ENCODE peak calls at places on chromosome 14, in nine cellular contexts. Y is OCI-LY7, N is kidney, E is GM23338, I is H9, J is fibroblast of lung, V is colonic mucosa, G is right lobe of liver, O is psoas muscle. F is an unnamed sample.

GRCh38 chr14:105860615-105861580 is 334.5 kb downstream of the TMEM121 start:
- DNase-seq in Y (peak; percentile 57), N (peak; percentile 60), E (no peak), I (no peak), J (no peak), V (no peak), G (no peak), O (no peak), F (peak; percentile 0)

GRCh38 chr14:92443741-92444140 is 69.8 kb upstream of the RIN3 start:
- DNase-seq in Y (no peak), N (no peak), E (no peak), I (no peak), J (no peak), V (no peak), G (no peak), O (no peak), F (no peak)

GRCh38 chr14:103031566-103031911 is 25.8 kb downstream of the CDC42BPB start:
- DNase-seq in Y (no peak), N (no peak), E (no peak), I (no peak), J (no peak), V (no peak), G (no peak), O (no peak), F (no peak)

GRCh38 chr14:102683399-102684275 is 91.2 kb downstream of the RCOR1 start:
- DNase-seq in Y (no peak), N (no peak), E (peak; percentile 65), I (peak; percentile 34), J (no peak), V (peak; percentile 64), G (peak; percentile 87), O (no peak), F (peak; percentile 13)

GRCh38 chr14:58414845-58415244 is 12.5 kb downstream of the TIMM9 start:
- DNase-seq in Y (no peak), N (no peak), E (peak; percentile 8), I (no peak), J (peak; percentile 1), V (no peak), G (no peak), O (no peak), F (no peak)

GRCh38 chr14:101451166-101451565 is 110.1 kb upstream of the DIO3 start:
- DNase-seq in Y (peak; percentile 70), N (no peak), E (no peak), I (no peak), J (no peak), V (no peak), G (peak; percentile 12), O (no peak), F (no peak)

GRCh38 chr14:100440207-100440631 is 117.1 kb downstream of the SLC25A47 start:
- DNase-seq in Y (peak; percentile 32), N (peak; percentile 81), E (peak; percentile 78), I (peak; percentile 75), J (peak; percentile 85), V (peak; percentile 84), G (peak; percentile 87), O (peak; percentile 76), F (peak; percentile 85)

GRCh38 chr14:39085933-39086332 is 17.1 kb downstream of the SEC23A start:
- DNase-seq in Y (no peak), N (no peak), E (no peak), I (no peak), J (peak; percentile 53), V (no peak), G (no peak), O (no peak), F (no peak)

GRCh38 chr14:99134333-99135046 is 137.5 kb downstream of the BCL11B start:
- DNase-seq in Y (no peak), N (peak; percentile 47), E (no peak), I (no peak), J (no peak), V (no peak), G (peak; percentile 32), O (no peak), F (no peak)

GRCh38 chr14:99556134-99556791 is 47.7 kb downstream of the CCDC85C start:
- DNase-seq in Y (no peak), N (no peak), E (no peak), I (no peak), J (no peak), V (no peak), G (no peak), O (no peak), F (no peak)

GRCh38 chr14:78975734-78976133 is 805.6 kb downstream of the NRXN3 start:
- DNase-seq in Y (no peak), N (no peak), E (no peak), I (no peak), J (no peak), V (no peak), G (no peak), O (no peak), F (no peak)

GRCh38 chr14:63938198-63939005 is 85.6 kb downstream of the SYNE2 start:
- DNase-seq in Y (peak; percentile 33), N (peak; percentile 74), E (no peak), I (no peak), J (no peak), V (no peak), G (no peak), O (no peak), F (no peak)

GRCh38 chr14:20460458-20461229 is 590 bp downstream of the PIP4P1 start:
- DNase-seq in Y (peak; percentile 73), N (peak; percentile 90), E (peak; percentile 76), I (peak; percentile 63), J (no peak), V (peak; percentile 79), G (peak; percentile 29), O (no peak), F (peak; percentile 57)

GRCh38 chr14:25843761-25844470 is 753.9 kb downstream of the NOVA1 start:
- DNase-seq in Y (no peak), N (no peak), E (no peak), I (no peak), J (no peak), V (no peak), G (no peak), O (no peak), F (no peak)

GRCh38 chr14:75090353-75090752 is 20.9 kb downstream of the ZC2HC1C start:
- DNase-seq in Y (no peak), N (no peak), E (no peak), I (no peak), J (no peak), V (no peak), G (no peak), O (no peak), F (no peak)

GRCh38 chr14:68958553-68958952 is 20.5 kb downstream of the ACTN1 start:
- DNase-seq in Y (no peak), N (peak; percentile 75), E (no peak), I (no peak), J (peak; percentile 73), V (no peak), G (no peak), O (no peak), F (no peak)

GRCh38 chr14:103422981-103423600 is 37.9 kb downstream of the MARK3 start:
- DNase-seq in Y (no peak), N (no peak), E (no peak), I (no peak), J (peak; percentile 91), V (no peak), G (no peak), O (no peak), F (no peak)

GRCh38 chr14:67241416-67242362 is at the start of gene PALS1:
- DNase-seq in Y (peak; percentile 68), N (no peak), E (peak; percentile 70), I (no peak), J (peak; percentile 88), V (no peak), G (no peak), O (no peak), F (peak; percentile 59)

GRCh38 chr14:96663491-96664067 is 133.6 kb upstream of the VRK1 start:
- DNase-seq in Y (no peak), N (no peak), E (no peak), I (no peak), J (no peak), V (no peak), G (no peak), O (no peak), F (no peak)

GRCh38 chr14:39426605-39427004 is 5.6 kb downstream of the FBXO33 start:
- DNase-seq in Y (peak; percentile 43), N (no peak), E (peak; percentile 53), I (no peak), J (peak; percentile 71), V (no peak), G (no peak), O (no peak), F (no peak)

GRCh38 chr14:104743461-104744380 is 9.2 kb upstream of the SIVA1 start:
- DNase-seq in Y (no peak), N (peak; percentile 59), E (no peak), I (no peak), J (peak; percentile 27), V (no peak), G (no peak), O (peak; percentile 12), F (no peak)
- H3K27ac ChIP-seq in Y (no peak overlapping the region), N (no peak overlapping the region), E (no peak overlapping the region), I (no peak overlapping the region), J (no peak overlapping the region), V (no peak overlapping the region), G (no peak overlapping the region), O (peak overlapping the region; percentile 16), F (no peak overlapping the region)

DNA sequence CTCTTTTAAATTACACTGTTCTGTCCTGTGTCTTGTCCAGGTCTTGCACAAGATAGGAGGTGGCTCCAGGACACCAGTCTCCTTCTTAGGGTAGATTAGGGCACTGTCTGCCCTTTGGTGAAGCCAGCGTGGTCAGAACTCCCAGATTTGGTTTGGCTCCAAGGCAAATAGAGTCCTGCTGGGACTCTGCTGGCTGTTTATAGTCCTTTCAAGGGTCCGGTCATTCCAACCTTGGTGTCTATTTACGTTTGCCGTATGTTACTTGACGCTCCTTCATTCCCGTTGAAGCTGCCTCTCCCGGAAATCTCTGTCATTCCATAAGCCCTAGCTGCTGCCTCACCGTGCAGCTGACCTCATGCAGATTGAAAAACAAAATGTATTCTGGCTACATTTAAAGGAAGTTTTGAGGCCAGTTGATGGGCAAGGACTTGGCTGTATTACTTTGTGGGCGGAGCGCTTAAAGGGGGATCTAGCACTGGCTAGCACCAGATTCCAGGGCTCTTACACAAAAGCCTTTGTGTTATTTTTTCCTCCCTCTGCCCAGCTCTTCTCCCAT is 180.6 kb downstream of the AKAP6 start:
- DNase-seq in Y (no peak), N (peak; percentile 51), E (no peak), I (no peak), J (peak; percentile 99), V (no peak), G (peak; percentile 60), O (peak; percentile 67), F (peak; percentile 44)
- H3K27ac ChIP-seq in Y (no peak overlapping the region), N (no peak overlapping the region), E (no peak overlapping the region), I (no peak overlapping the region), J (peak overlapping the region; percentile 77), V (no peak overlapping the region), G (peak overlapping the region; percentile 62), O (peak overlapping the region; percentile 91), F (peak overlapping the region; percentile 65)

DNA sequence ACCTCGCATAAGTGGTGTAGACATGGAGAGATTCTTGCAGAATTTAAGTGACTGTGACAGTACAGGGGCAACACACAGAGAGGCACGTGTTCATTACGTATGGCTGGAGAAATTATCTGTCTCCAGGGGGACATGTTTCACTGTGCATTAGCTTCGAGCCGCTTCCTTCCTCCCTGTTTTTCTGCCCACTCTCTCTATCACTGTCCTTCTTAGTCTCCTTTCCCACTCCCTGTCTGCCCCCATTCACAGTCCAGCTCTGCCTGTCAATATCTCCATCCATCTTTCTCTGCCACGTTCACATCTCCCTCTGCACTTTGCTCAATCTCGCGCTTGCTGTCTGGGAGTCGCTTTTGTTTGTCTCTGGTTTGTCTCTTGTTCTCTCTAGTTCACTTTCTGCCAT is 11.5 kb upstream of the C14orf93 start:
- DNase-seq in Y (no peak), N (no peak), E (no peak), I (no peak), J (no peak), V (no peak), G (no peak), O (no peak), F (no peak)
- H3K27ac ChIP-seq in Y (no peak overlapping the region), N (no peak overlapping the region), E (no peak overlapping the region), I (no peak overlapping the region), J (no peak overlapping the region), V (no peak overlapping the region), G (no peak overlapping the region), O (no peak overlapping the region), F (no peak overlapping the region)

GRCh38 chr14:77305696-77306095 is 15.0 kb downstream of the POMT2 start:
- DNase-seq in Y (no peak), N (no peak), E (no peak), I (no peak), J (no peak), V (no peak), G (no peak), O (no peak), F (no peak)
- H3K27ac ChIP-seq in Y (no peak overlapping the region), N (no peak overlapping the region), E (no peak overlapping the region), I (no peak overlapping the region), J (no peak overlapping the region), V (no peak overlapping the region), G (no peak overlapping the region), O (peak overlapping the region; percentile 92), F (no peak overlapping the region)